ENCODE peak calls at places on chromosomes 16 and 17, in six cellular contexts. U, N, F, Z, D and V are unnamed samples.

GRCh38 chr16:27315333-27316037 is 1.7 kb downstream of the IL4R start:
- DNase-seq in U (no peak), N (no peak), F (peak), Z (no peak), D (peak), V (no peak)

GRCh38 chr17:72840019-72840418 is 252.5 kb downstream of the SLC39A11 start:
- DNase-seq in U (no peak), N (no peak), F (no peak), Z (no peak), D (no peak), V (no peak)

GRCh38 chr16:12096828-12097522 is 120.4 kb downstream of the SNX29 start:
- DNase-seq in U (no peak), N (no peak), F (no peak), Z (no peak), D (no peak), V (no peak)

GRCh38 chr17:71118039-71118438 is 948.7 kb downstream of the KCNJ2 start:
- DNase-seq in U (no peak), N (no peak), F (no peak), Z (no peak), D (no peak), V (no peak)

GRCh38 chr17:83135692-83136091 is 56.3 kb downstream of the METRNL start:
- DNase-seq in U (no peak), N (no peak), F (no peak), Z (no peak), D (no peak), V (no peak)

GRCh38 chr17:81466564-81467472 is 45.8 kb downstream of the ACTG1 start:
- DNase-seq in U (no peak), N (no peak), F (no peak), Z (no peak), D (peak), V (no peak)

GRCh38 chr16:25126820-25127232 is 15.3 kb downstream of the LCMT1 start:
- DNase-seq in U (no peak), N (no peak), F (no peak), Z (peak), D (peak), V (no peak)

GRCh38 chr17:80203448-80204092 is 16.6 kb downstream of the SGSH start:
- DNase-seq in U (no peak), N (no peak), F (no peak), Z (no peak), D (no peak), V (no peak)

GRCh38 chr17:40873801-40874200 is 6.8 kb upstream of the KRT12 start:
- DNase-seq in U (no peak), N (no peak), F (no peak), Z (no peak), D (no peak), V (no peak)

GRCh38 chr16:84899414-84899813 is 79.6 kb downstream of the CRISPLD2 start:
- DNase-seq in U (no peak), N (no peak), F (no peak), Z (no peak), D (no peak), V (no peak)

GRCh38 chr17:2331303-2331702 is 5.0 kb downstream of the TSR1 start:
- DNase-seq in U (no peak), N (no peak), F (no peak), Z (no peak), D (no peak), V (no peak)

GRCh38 chr17:60695960-60696359 is 18.3 kb downstream of the BCAS3 start:
- DNase-seq in U (no peak), N (no peak), F (no peak), Z (no peak), D (no peak), V (no peak)

GRCh38 chr17:8393470-8394231 is 4.0 kb downstream of the RNF222 start:
- DNase-seq in U (no peak), N (no peak), F (no peak), Z (no peak), D (no peak), V (no peak)

GRCh38 chr17:17120294-17120693 is 78.0 kb downstream of the MPRIP start:
- DNase-seq in U (no peak), N (no peak), F (no peak), Z (no peak), D (no peak), V (no peak)

GRCh38 chr16:15598648-15599190 is 44.2 kb downstream of the MARF1 start:
- DNase-seq in U (no peak), N (no peak), F (no peak), Z (no peak), D (no peak), V (no peak)

GRCh38 chr17:41325126-41325525 is 9.6 kb upstream of the KRTAP17-1 start:
- DNase-seq in U (no peak), N (no peak), F (no peak), Z (no peak), D (no peak), V (no peak)

GRCh38 chr16:60686824-60687223 is 1349.4 kb downstream of the CDH8 start:
- DNase-seq in U (no peak), N (no peak), F (no peak), Z (no peak), D (no peak), V (no peak)

DNA sequence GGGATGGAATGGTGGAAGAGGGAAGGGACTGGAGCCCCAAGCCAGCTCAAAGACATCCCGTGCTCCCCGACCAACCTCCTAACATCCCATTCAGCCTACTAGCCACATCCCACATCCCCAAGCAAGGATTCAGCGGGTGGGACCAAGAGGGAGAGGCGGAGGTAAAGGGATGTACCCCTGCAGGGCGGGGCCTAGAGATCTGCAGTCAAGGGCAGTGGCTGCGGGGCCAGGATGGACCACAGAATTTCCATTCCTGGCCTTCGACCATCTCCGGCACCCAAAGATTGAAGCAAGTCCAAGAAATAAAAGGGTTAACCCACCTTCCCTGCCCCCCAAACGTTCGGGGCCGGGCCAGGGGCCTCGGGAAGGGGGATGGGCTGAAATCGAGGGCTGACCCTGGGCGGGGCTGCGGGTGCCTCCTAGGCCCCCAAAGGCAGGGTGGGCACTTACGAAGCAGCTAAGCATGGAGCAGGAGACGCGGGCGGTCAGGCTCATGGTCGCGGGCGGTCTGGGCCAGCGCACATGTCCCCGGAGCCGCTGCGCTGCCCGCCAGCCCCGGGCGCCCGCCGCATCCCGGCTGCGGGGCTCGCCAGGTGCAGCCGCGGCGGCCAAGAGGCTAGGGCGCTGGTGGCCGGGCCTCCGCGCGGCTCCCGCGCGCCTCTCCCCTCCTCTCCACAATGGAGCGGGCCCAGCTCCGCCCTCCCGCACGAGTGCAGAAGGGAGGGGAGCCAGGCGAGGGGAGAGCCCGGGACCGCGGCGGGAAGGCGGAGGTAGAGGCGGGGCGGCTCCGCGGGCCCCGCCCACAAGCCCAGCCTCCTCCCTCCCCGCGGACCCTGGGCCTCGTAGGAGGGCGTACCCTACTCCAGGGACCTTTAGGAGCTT is at the start of gene MTMR4:
- DNase-seq in U (peak), N (no peak), F (peak), Z (peak), D (peak), V (peak)
- TF ChIP-seq POLR2A in U (no peak), N (peak), F (peak), Z (no peak), D (peak), V (peak)

DNA sequence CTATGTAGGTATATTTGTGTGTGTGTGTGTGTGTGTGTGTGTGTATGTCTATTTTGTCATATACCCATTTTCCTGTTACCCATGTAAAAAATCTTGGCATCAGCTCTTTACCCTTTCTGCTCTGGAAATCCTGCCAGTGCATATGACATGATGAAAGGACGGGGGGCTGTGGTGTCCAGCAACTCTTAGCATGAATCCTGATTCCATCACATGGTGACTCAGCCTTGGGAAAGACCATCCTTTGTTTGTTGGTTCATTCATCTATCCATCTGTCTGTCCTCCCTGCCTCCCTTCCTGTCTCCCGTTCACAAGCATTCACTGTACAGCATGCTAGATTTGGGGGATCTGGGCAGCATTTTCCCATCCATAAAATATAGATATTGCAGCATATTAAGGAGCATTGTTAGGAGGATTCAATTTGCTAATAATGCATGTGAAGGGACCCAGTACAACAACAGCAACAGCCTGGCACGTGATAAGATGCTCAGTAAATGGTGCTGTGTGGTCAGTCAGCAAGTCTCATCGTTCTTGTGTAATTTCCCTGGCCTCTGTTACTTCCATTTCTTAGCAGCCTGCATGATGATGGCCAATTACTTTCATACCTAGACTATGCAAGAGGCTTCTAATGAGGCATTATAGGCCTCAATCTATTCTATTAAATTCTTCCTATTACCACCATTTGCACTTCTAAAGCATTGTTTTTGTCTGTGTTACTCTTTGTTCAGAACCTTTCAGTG is 191.0 kb downstream of the PRKCA start:
- DNase-seq in U (no peak), N (no peak), F (no peak), Z (no peak), D (no peak), V (no peak)
- TF ChIP-seq POLR2AphosphoS5 in U (no peak), N (no peak), F (no peak), Z (no peak), D (no peak), V (no peak)

GRCh38 chr17:34723875-34724274 is 144.5 kb downstream of the TMEM132E start:
- DNase-seq in U (no peak), N (no peak), F (no peak), Z (no peak), D (no peak), V (no peak)
- TF ChIP-seq TAF1 in U (no peak), N (no peak), F (no peak), Z (no peak), D (no peak), V (no peak)

GRCh38 chr16:13940397-13940933 is 20.5 kb downstream of the ERCC4 start:
- DNase-seq in U (no peak), N (no peak), F (no peak), Z (no peak), D (peak), V (no peak)
- TF ChIP-seq POLR2A in U (no peak), N (no peak), F (no peak), Z (no peak), D (no peak), V (no peak)

DNA sequence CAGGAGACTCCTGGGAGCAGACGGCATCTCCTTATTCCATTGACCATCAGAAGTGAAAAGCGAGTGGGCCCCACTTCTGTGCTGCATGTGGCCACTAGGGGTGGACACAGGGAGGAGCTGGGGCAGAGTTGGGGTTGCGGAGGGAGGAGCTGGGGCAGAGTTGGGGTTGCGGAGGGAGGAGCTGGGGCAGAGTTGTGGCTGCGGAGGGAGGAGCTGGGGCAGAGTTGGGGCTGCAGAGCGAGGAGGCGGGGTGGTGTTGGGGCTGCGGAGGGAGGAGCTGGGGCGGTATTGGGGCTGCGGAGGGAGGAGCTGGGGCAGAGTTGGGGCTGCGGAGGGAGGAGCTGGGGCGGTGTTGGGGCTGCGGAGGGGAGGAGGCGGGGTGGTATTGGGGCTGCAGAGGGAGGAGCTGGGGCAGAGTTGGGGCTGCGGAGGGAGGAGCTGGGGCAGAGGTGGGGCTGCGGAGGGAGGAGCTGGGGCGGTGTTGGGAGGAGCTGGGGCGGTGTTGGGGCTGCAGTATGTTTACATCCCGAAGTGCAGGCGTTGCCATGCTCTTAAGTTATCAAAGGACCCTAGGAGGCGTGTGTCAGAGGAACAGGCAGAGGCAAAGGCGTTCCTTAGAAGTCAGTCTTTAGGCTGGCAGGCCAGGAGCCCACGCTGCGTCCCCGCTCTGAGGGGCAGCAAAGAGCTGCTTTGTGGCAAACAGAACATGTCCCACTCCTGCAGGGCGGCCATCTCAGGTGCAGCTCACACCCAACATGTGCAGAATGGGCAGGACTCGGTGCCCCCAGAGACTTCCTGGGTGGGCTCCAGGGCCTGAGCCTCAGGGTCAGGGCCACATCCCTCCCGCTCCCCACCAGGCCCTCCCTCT is 76.0 kb downstream of the ZNF778 start:
- DNase-seq in U (no peak), N (no peak), F (peak), Z (peak), D (no peak), V (no peak)
- TF ChIP-seq POLR2AphosphoS5 in U (no peak), N (no peak), F (no peak), Z (no peak), D (no peak), V (no peak)

DNA sequence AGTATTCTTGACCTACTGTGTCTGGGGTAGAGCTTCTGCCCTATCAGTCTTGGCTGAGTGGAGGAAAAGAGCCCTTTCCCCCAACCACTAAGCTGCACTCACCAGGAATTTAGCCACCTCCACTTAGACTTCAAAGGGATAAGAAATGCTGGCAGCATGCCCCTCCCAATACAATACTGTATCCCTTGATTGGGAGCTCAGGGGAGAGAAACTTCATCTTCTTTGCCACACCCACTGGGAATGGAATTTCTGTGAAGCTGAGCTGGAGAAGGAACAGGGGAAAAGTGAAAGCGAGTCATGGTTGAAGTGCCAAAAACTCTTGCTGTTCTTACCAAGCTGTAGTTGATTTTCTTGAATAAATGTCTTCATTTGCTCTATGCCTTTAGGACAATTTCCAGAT is 68.8 kb downstream of the CEP112 start:
- DNase-seq in U (no peak), N (no peak), F (no peak), Z (no peak), D (no peak), V (no peak)
- TF ChIP-seq TAF1 in U (no peak), N (no peak), F (no peak), Z (no peak), D (no peak), V (no peak)

DNA sequence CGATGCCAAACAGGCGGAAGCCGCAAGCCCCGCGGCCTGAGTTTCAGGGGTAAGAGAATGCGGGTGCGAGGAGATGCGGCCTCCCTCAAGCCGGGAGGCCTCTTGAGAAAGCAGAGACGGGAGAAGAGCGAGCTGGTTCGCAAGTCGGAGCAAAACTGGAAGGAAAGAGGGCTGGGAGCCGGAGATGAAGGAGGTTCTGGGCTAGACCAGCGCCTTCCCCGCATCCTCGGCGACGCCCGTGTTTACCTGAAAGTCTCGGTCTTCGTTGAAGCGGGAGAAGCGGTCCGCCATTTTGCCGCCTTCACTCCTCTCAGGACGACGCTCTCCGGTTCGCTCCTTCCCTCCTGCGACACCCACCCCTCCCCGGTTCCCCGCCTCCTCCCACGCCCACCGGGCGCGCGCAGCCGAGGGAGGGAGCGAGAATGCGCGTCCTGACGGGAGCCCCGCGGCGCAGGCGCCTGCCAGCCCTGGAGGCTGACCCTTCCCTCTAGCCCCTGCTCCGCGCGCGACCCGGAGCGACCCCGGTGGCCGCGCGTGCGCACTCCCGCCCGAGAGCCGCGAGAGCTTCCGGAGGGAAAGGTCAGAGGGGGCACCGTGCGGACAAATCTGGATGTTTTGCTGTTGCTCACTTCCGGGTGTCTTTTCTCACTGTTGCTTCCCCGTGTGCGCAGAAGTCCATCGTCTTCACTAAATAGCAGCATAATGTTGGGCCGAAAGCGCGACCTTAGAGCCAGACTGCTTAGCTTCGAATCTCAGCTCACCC is at the start of gene GPATCH8:
- DNase-seq in U (peak), N (peak), F (peak), Z (peak), D (peak), V (peak)
- TF ChIP-seq POLR2A in U (peak), N (peak), F (peak), Z (peak), D (peak), V (peak)

DNA sequence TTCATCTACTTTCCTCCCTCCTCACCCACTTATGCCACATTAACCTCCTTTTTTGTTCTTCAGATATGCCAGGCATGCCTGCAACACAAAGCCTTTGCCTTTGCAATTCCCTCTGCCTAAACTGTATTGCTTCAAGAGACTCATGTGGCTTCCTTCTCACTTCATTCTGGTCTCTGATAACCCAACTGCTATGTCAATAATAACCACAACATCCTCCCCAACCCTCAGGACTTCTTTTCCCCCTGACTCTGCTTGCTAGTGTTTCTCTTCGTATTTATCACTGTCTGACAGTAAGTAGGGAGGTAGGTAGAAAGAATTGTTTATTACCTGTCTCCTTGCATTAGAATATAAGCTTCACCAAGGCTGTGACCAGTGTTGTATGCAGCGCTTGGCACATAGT is 22.4 kb downstream of the RBL2 start:
- DNase-seq in U (no peak), N (no peak), F (no peak), Z (no peak), D (no peak), V (no peak)
- TF ChIP-seq POLR2AphosphoS5 in U (no peak), N (no peak), F (no peak), Z (no peak), D (no peak), V (no peak)

GRCh38 chr17:49964539-49965521 is 4.2 kb upstream of the DLX4 start:
- DNase-seq in U (no peak), N (no peak), F (peak), Z (no peak), D (no peak), V (no peak)
- TF ChIP-seq TAF1 in U (no peak), N (no peak), F (no peak), Z (no peak), D (no peak), V (no peak)

GRCh38 chr17:44689492-44690217 is at the start of gene CCDC43:
- DNase-seq in U (peak), N (peak), F (peak), Z (peak), D (peak), V (peak)
- TF ChIP-seq POLR2A in U (peak), N (peak), F (peak), Z (peak), D (peak), V (peak)